ENCODE peak calls at places on chromosomes 2 and 18, in nine cellular contexts. C, J, E, W, I, T, V, P and U are unnamed samples.

GRCh38 chr2:209307161-209308001 is 116.5 kb upstream of the MAP2 start:
- DNase-seq in I (no peak), E (no peak), T (no peak), P (no peak), V (no peak), W (no peak), J (no peak), C (no peak), U (no peak)

GRCh38 chr2:129464036-129464435 is 515.4 kb upstream of the RAB6C start:
- DNase-seq in T (no peak), P (no peak), W (no peak), V (no peak), I (no peak), C (no peak), E (no peak), J (no peak), U (no peak)

GRCh38 chr2:239600650-239601049 is 199.8 kb upstream of the HDAC4 start:
- DNase-seq in I (no peak), E (no peak), V (no peak), P (no peak), J (no peak), T (no peak), W (no peak), C (no peak), U (no peak)

GRCh38 chr2:31107588-31108300 is 30.5 kb downstream of the GALNT14 start:
- DNase-seq in C (no peak), I (no peak), W (no peak), J (peak), T (no peak), P (no peak), V (no peak), E (peak), U (no peak)

GRCh38 chr2:86337235-86338099 is at the start of gene REEP1:
- DNase-seq in W (peak), V (peak), T (peak), P (peak), I (peak), E (no peak), C (no peak), J (no peak), U (no peak)

GRCh38 chr2:37527362-37527761 is 144.1 kb downstream of the CDC42EP3 start:
- DNase-seq in T (no peak), W (no peak), J (no peak), E (no peak), I (no peak), C (no peak), V (no peak), P (no peak), U (no peak)

GRCh38 chr18:13606589-13607254 is 119.6 kb downstream of the FAM210A start:
- DNase-seq in E (no peak), W (no peak), J (no peak), T (no peak), I (no peak), P (no peak), C (no peak), V (no peak), U (no peak)

GRCh38 chr18:69949538-69949936 is 1.9 kb upstream of the CD226 start:
- DNase-seq in V (no peak), E (no peak), I (no peak), P (no peak), T (no peak), C (no peak), J (no peak), W (no peak), U (no peak)

GRCh38 chr2:117631141-117631540 is 183.3 kb upstream of the DDX18 start:
- DNase-seq in V (no peak), P (no peak), T (no peak), I (no peak), J (no peak), C (no peak), E (no peak), W (no peak), U (no peak)

GRCh38 chr2:50786345-50786744 is 245.6 kb downstream of the NRXN1 start:
- DNase-seq in I (no peak), W (no peak), E (no peak), C (no peak), P (no peak), T (no peak), V (no peak), J (no peak), U (no peak)

GRCh38 chr18:54806526-54806925 is 21.8 kb upstream of the RAB27B start:
- DNase-seq in E (no peak), P (no peak), W (no peak), C (no peak), V (no peak), T (no peak), J (peak), I (no peak), U (no peak)

GRCh38 chr2:186422226-186422625 is 63.8 kb upstream of the ZC3H15 start:
- DNase-seq in P (no peak), V (no peak), E (no peak), C (peak), I (no peak), W (no peak), J (peak), T (peak), U (peak)

GRCh38 chr2:20141056-20141762 is 83.7 kb downstream of the SDC1 start:
- DNase-seq in C (peak), E (no peak), W (peak), T (peak), V (no peak), I (peak), J (peak), P (no peak), U (peak)

GRCh38 chr2:140177081-140177480 is 1396.9 kb upstream of the NXPH2 start:
- DNase-seq in I (no peak), T (no peak), P (no peak), W (no peak), C (no peak), E (no peak), V (no peak), J (no peak), U (no peak)

GRCh38 chr2:226983891-226984290 is 148.0 kb downstream of the RHBDD1 start:
- DNase-seq in I (no peak), W (no peak), E (no peak), P (no peak), V (no peak), J (no peak), C (no peak), T (no peak), U (no peak)

GRCh38 chr18:48547456-48548403 is 8.9 kb downstream of the CTIF start:
- DNase-seq in C (peak), E (no peak), W (no peak), J (peak), I (peak), P (no peak), V (no peak), T (peak), U (peak)

GRCh38 chr2:238689331-238689730 is 158.6 kb upstream of the TWIST2 start:
- DNase-seq in I (no peak), P (no peak), V (no peak), J (peak), T (no peak), C (no peak), W (no peak), E (no peak), U (no peak)

GRCh38 chr2:181252248-181253148 is 204.7 kb upstream of the ITGA4 start:
- DNase-seq in V (no peak), P (no peak), J (no peak), C (no peak), E (no peak), T (no peak), I (no peak), W (no peak), U (no peak)

GRCh38 chr18:21145371-21145770 is 33.8 kb upstream of the ROCK1 start:
- DNase-seq in V (no peak), W (no peak), E (no peak), J (no peak), C (no peak), P (no peak), I (no peak), T (no peak), U (no peak)

GRCh38 chr2:85843543-85843942 is 45.2 kb downstream of the ST3GAL5 start:
- DNase-seq in J (peak), E (no peak), W (peak), I (peak), C (no peak), V (peak), P (no peak), T (no peak), U (no peak)

GRCh38 chr2:58432491-58433166 is 191.5 kb upstream of the FANCL start:
- DNase-seq in J (no peak), T (no peak), P (no peak), I (no peak), E (no peak), C (no peak), V (no peak), W (no peak), U (no peak)

GRCh38 chr2:189407161-189407943 is 33.9 kb upstream of the WDR75 start:
- DNase-seq in V (no peak), E (no peak), J (peak), P (no peak), C (peak), T (peak), W (no peak), I (no peak), U (peak)

GRCh38 chr2:178914259-178914849 is 107.1 kb upstream of the TTN start:
- DNase-seq in J (peak), E (peak), W (peak), T (peak), C (peak), I (peak), P (peak), V (peak), U (peak)

GRCh38 chr18:63137999-63138448 is 181.5 kb downstream of the BCL2 start:
- DNase-seq in W (no peak), J (no peak), P (no peak), T (no peak), V (no peak), C (no peak), E (no peak), I (no peak), U (no peak)

GRCh38 chr2:20942538-20943223 is 101.2 kb downstream of the APOB start:
- DNase-seq in T (no peak), J (no peak), C (no peak), I (no peak), V (no peak), W (no peak), E (no peak), P (no peak), U (no peak)

GRCh38 chr18:38948436-38948835 is 1382.8 kb upstream of the CELF4 start:
- DNase-seq in E (no peak), P (no peak), W (no peak), V (no peak), I (no peak), J (no peak), C (no peak), T (no peak), U (no peak)

GRCh38 chr2:120666433-120666832 is 69.2 kb upstream of the GLI2 start:
- DNase-seq in J (no peak), V (no peak), C (no peak), I (no peak), P (no peak), T (no peak), E (no peak), W (no peak), U (no peak)

GRCh38 chr2:180291060-180291459 is 284.0 kb upstream of the CWC22 start:
- DNase-seq in P (no peak), T (peak), W (no peak), J (peak), I (no peak), V (no peak), C (peak), E (no peak), U (peak)

GRCh38 chr18:43559507-43559906 is 282.2 kb upstream of the SYT4 start:
- DNase-seq in T (no peak), J (no peak), V (no peak), W (no peak), I (no peak), E (no peak), C (no peak), P (no peak), U (no peak)

GRCh38 chr2:237714690-237715458 is 83.7 kb upstream of the RBM44 start:
- DNase-seq in C (no peak), E (no peak), V (no peak), J (no peak), T (no peak), W (no peak), I (no peak), P (no peak), U (no peak)